ENCODE peak calls at places on chromosomes 11 and 22, in nine cellular contexts. One of them, this sample, is unnamed.

GRCh38 chr11:75272821-75273301 is 32.3 kb downstream of the TPBGL start:
- DNase-seq in fibroblast of lung: no peak
- DNase-seq in adipocyte: no peak
- DNase-seq in spleen: peak
- DNase-seq in endothelial cell of umbilical vein: no peak
- DNase-seq in effector memory CD4-positive, alpha-beta T cell: no peak
- DNase-seq in PC-3: no peak
- DNase-seq in IMR-90: no peak
- DNase-seq in cardiac muscle cell: no peak
- DNase-seq in this sample: no peak

GRCh38 chr22:33519140-33519973 is 400.9 kb downstream of the LARGE1 start:
- DNase-seq in PC-3: peak
- DNase-seq in IMR-90: peak
- DNase-seq in effector memory CD4-positive, alpha-beta T cell: no peak
- DNase-seq in endothelial cell of umbilical vein: no peak
- DNase-seq in adipocyte: peak
- DNase-seq in cardiac muscle cell: peak
- DNase-seq in fibroblast of lung: peak
- DNase-seq in spleen: no peak
- DNase-seq in this sample: peak

GRCh38 chr11:128621491-128622136 is 34.3 kb upstream of the ETS1 start:
- DNase-seq in effector memory CD4-positive, alpha-beta T cell: no peak
- DNase-seq in spleen: no peak
- DNase-seq in adipocyte: peak
- DNase-seq in cardiac muscle cell: no peak
- DNase-seq in endothelial cell of umbilical vein: no peak
- DNase-seq in IMR-90: peak
- DNase-seq in PC-3: peak
- DNase-seq in fibroblast of lung: peak
- DNase-seq in this sample: peak

GRCh38 chr11:129278586-129279319 is 86.6 kb upstream of the ARHGAP32 start:
- DNase-seq in fibroblast of lung: no peak
- DNase-seq in effector memory CD4-positive, alpha-beta T cell: no peak
- DNase-seq in adipocyte: peak
- DNase-seq in IMR-90: no peak
- DNase-seq in spleen: peak
- DNase-seq in PC-3: peak
- DNase-seq in cardiac muscle cell: peak
- DNase-seq in endothelial cell of umbilical vein: no peak
- DNase-seq in this sample: no peak

GRCh38 chr22:26526165-26526564 is 13.9 kb upstream of the TFIP11 start:
- DNase-seq in PC-3: no peak
- DNase-seq in spleen: no peak
- DNase-seq in cardiac muscle cell: no peak
- DNase-seq in fibroblast of lung: no peak
- DNase-seq in adipocyte: peak
- DNase-seq in effector memory CD4-positive, alpha-beta T cell: no peak
- DNase-seq in IMR-90: no peak
- DNase-seq in endothelial cell of umbilical vein: no peak
- DNase-seq in this sample: no peak

GRCh38 chr11:65849771-65850216 is 8.2 kb downstream of the CFL1 start:
- DNase-seq in cardiac muscle cell: no peak
- DNase-seq in PC-3: no peak
- DNase-seq in endothelial cell of umbilical vein: no peak
- DNase-seq in spleen: no peak
- DNase-seq in adipocyte: no peak
- DNase-seq in effector memory CD4-positive, alpha-beta T cell: no peak
- DNase-seq in IMR-90: no peak
- DNase-seq in fibroblast of lung: no peak
- DNase-seq in this sample: no peak

GRCh38 chr11:40054631-40055030 is 1404.8 kb downstream of the LRRC4C start:
- DNase-seq in endothelial cell of umbilical vein: no peak
- DNase-seq in IMR-90: no peak
- DNase-seq in cardiac muscle cell: no peak
- DNase-seq in effector memory CD4-positive, alpha-beta T cell: no peak
- DNase-seq in fibroblast of lung: no peak
- DNase-seq in PC-3: no peak
- DNase-seq in adipocyte: no peak
- DNase-seq in spleen: no peak
- DNase-seq in this sample: no peak

GRCh38 chr22:49101873-49102272 is 725.8 kb downstream of the BRD1 start:
- DNase-seq in spleen: peak
- DNase-seq in PC-3: no peak
- DNase-seq in IMR-90: no peak
- DNase-seq in effector memory CD4-positive, alpha-beta T cell: no peak
- DNase-seq in adipocyte: no peak
- DNase-seq in fibroblast of lung: no peak
- DNase-seq in cardiac muscle cell: no peak
- DNase-seq in endothelial cell of umbilical vein: no peak
- DNase-seq in this sample: no peak

GRCh38 chr22:36865346-36865745 is 4.5 kb downstream of the NCF4 start:
- DNase-seq in effector memory CD4-positive, alpha-beta T cell: no peak
- DNase-seq in fibroblast of lung: no peak
- DNase-seq in IMR-90: no peak
- DNase-seq in endothelial cell of umbilical vein: no peak
- DNase-seq in PC-3: no peak
- DNase-seq in cardiac muscle cell: peak
- DNase-seq in spleen: no peak
- DNase-seq in adipocyte: no peak
- DNase-seq in this sample: no peak

GRCh38 chr11:65280646-65281045 is 18.9 kb downstream of the POLA2 start:
- DNase-seq in fibroblast of lung: peak
- DNase-seq in endothelial cell of umbilical vein: peak
- DNase-seq in IMR-90: peak
- DNase-seq in cardiac muscle cell: no peak
- DNase-seq in adipocyte: no peak
- DNase-seq in PC-3: peak
- DNase-seq in spleen: no peak
- DNase-seq in effector memory CD4-positive, alpha-beta T cell: no peak
- DNase-seq in this sample: no peak

GRCh38 chr11:73219396-73220285 is 1.6 kb downstream of the P2RY2 start:
- DNase-seq in endothelial cell of umbilical vein: no peak
- DNase-seq in fibroblast of lung: no peak
- DNase-seq in spleen: peak
- DNase-seq in adipocyte: no peak
- DNase-seq in IMR-90: no peak
- DNase-seq in effector memory CD4-positive, alpha-beta T cell: no peak
- DNase-seq in PC-3: no peak
- DNase-seq in cardiac muscle cell: no peak
- DNase-seq in this sample: no peak

GRCh38 chr11:44333271-44334218 is 23.6 kb upstream of the ALX4 start:
- DNase-seq in cardiac muscle cell: no peak
- DNase-seq in IMR-90: peak
- DNase-seq in effector memory CD4-positive, alpha-beta T cell: no peak
- DNase-seq in PC-3: no peak
- DNase-seq in spleen: no peak
- DNase-seq in fibroblast of lung: no peak
- DNase-seq in endothelial cell of umbilical vein: no peak
- DNase-seq in adipocyte: no peak
- DNase-seq in this sample: peak

GRCh38 chr11:34626393-34626792 is 5.5 kb downstream of the EHF start:
- DNase-seq in IMR-90: peak
- DNase-seq in PC-3: no peak
- DNase-seq in adipocyte: no peak
- DNase-seq in effector memory CD4-positive, alpha-beta T cell: no peak
- DNase-seq in spleen: no peak
- DNase-seq in cardiac muscle cell: no peak
- DNase-seq in endothelial cell of umbilical vein: no peak
- DNase-seq in fibroblast of lung: no peak
- DNase-seq in this sample: no peak
- H3K4me3 ChIP-seq in IMR-90: no peak
- H3K4me3 ChIP-seq in PC-3: no peak
- H3K4me3 ChIP-seq in adipocyte: no peak
- H3K4me3 ChIP-seq in effector memory CD4-positive, alpha-beta T cell: no peak
- H3K4me3 ChIP-seq in spleen: no peak
- H3K4me3 ChIP-seq in cardiac muscle cell: no peak
- H3K4me3 ChIP-seq in endothelial cell of umbilical vein: no peak
- H3K4me3 ChIP-seq in fibroblast of lung: no peak
- H3K4me3 ChIP-seq in this sample: no peak

DNA sequence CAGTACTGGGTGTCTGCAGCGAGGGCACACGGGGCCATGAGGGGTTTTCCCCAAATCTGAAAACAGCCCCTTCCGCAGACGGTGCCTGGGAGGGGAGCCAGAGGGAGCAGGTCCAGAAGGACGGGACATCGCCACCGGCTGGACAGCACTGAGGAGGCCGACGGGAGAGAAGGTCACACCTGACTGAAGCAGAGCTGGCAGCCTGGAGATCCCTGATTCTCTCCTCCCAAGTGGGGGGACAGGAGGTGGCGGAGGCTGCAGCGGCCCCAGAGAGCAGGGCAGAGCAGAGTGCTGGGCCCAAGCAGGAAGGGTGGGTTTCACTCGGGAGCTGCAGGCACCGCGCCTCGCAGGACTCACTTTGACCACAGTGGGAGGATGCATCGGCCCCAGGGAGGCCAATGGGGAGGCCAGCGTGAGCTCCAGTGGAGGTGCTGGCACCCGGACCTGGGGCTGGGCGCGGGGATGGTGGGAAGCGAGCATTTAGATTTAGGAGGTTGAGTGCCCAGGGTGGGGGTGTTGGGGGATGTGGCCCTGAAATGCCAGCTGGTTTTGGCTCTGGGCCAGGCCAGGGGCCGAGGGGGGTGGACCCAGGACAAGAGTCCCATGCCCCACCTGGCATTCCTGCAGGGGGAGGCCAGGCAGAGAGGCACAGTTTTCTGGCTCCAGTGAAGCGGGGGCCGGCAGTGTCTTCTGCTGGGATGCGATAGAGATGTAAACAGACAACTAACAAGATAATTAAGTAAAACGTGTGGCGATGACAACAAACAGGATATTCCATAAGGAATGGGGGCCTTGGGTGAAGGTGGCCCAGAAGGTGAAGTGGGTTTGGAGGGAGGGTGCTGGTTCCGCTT is 92.3 kb upstream of the FGF3 start:
- DNase-seq in fibroblast of lung: no peak
- DNase-seq in IMR-90: no peak
- DNase-seq in endothelial cell of umbilical vein: no peak
- DNase-seq in PC-3: no peak
- DNase-seq in cardiac muscle cell: no peak
- DNase-seq in effector memory CD4-positive, alpha-beta T cell: no peak
- DNase-seq in adipocyte: no peak
- DNase-seq in spleen: peak
- DNase-seq in this sample: no peak
- H3K4me3 ChIP-seq in fibroblast of lung: no peak
- H3K4me3 ChIP-seq in IMR-90: no peak
- H3K4me3 ChIP-seq in endothelial cell of umbilical vein: no peak
- H3K4me3 ChIP-seq in PC-3: no peak
- H3K4me3 ChIP-seq in cardiac muscle cell: no peak
- H3K4me3 ChIP-seq in effector memory CD4-positive, alpha-beta T cell: no peak
- H3K4me3 ChIP-seq in adipocyte: no peak
- H3K4me3 ChIP-seq in spleen: no peak
- H3K4me3 ChIP-seq in this sample: no peak

DNA sequence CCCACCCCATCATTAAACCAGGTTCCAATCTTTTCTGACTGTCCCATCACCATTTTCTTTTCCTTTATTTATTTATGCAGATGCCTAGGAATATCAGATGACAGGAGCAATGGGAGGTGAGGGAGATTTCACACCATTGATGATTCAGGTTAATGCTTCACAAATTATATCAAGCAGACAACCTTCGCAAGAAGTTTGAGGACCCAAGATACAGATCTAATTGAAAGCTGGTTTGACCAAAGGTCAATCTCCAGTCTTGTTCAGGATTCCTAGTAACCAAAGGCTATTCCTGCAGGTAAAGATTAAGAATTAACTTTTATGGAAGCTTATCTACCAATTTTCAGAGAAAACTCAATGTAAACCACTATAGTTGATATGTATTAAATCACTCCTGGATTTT is 54.4 kb downstream of the SLC35F2 start:
- DNase-seq in cardiac muscle cell: no peak
- DNase-seq in PC-3: no peak
- DNase-seq in effector memory CD4-positive, alpha-beta T cell: no peak
- DNase-seq in fibroblast of lung: no peak
- DNase-seq in endothelial cell of umbilical vein: no peak
- DNase-seq in IMR-90: no peak
- DNase-seq in adipocyte: no peak
- DNase-seq in spleen: no peak
- DNase-seq in this sample: no peak
- H3K4me3 ChIP-seq in cardiac muscle cell: no peak
- H3K4me3 ChIP-seq in PC-3: no peak
- H3K4me3 ChIP-seq in effector memory CD4-positive, alpha-beta T cell: no peak
- H3K4me3 ChIP-seq in fibroblast of lung: no peak
- H3K4me3 ChIP-seq in endothelial cell of umbilical vein: no peak
- H3K4me3 ChIP-seq in IMR-90: no peak
- H3K4me3 ChIP-seq in adipocyte: no peak
- H3K4me3 ChIP-seq in spleen: no peak
- H3K4me3 ChIP-seq in this sample: no peak

GRCh38 chr11:12259956-12260355 is 117.4 kb upstream of the PARVA start:
- DNase-seq in cardiac muscle cell: no peak
- DNase-seq in IMR-90: no peak
- DNase-seq in fibroblast of lung: no peak
- DNase-seq in PC-3: no peak
- DNase-seq in effector memory CD4-positive, alpha-beta T cell: no peak
- DNase-seq in endothelial cell of umbilical vein: no peak
- DNase-seq in spleen: no peak
- DNase-seq in adipocyte: no peak
- DNase-seq in this sample: no peak

GRCh38 chr11:12261551-12261950 is 115.8 kb upstream of the PARVA start:
- DNase-seq in spleen: no peak
- DNase-seq in PC-3: no peak
- DNase-seq in fibroblast of lung: no peak
- DNase-seq in IMR-90: no peak
- DNase-seq in effector memory CD4-positive, alpha-beta T cell: no peak
- DNase-seq in endothelial cell of umbilical vein: no peak
- DNase-seq in adipocyte: no peak
- DNase-seq in cardiac muscle cell: no peak
- DNase-seq in this sample: no peak

GRCh38 chr11:12260731-12261521 is 116.4 kb upstream of the PARVA start:
- DNase-seq in fibroblast of lung: no peak
- DNase-seq in spleen: no peak
- DNase-seq in effector memory CD4-positive, alpha-beta T cell: no peak
- DNase-seq in endothelial cell of umbilical vein: no peak
- DNase-seq in adipocyte: no peak
- DNase-seq in IMR-90: no peak
- DNase-seq in cardiac muscle cell: no peak
- DNase-seq in PC-3: no peak
- DNase-seq in this sample: no peak

GRCh38 chr11:12264361-12264760 is 113.0 kb upstream of the PARVA start:
- DNase-seq in IMR-90: no peak
- DNase-seq in PC-3: no peak
- DNase-seq in effector memory CD4-positive, alpha-beta T cell: no peak
- DNase-seq in cardiac muscle cell: no peak
- DNase-seq in spleen: no peak
- DNase-seq in endothelial cell of umbilical vein: no peak
- DNase-seq in adipocyte: no peak
- DNase-seq in fibroblast of lung: no peak
- DNase-seq in this sample: no peak

DNA sequence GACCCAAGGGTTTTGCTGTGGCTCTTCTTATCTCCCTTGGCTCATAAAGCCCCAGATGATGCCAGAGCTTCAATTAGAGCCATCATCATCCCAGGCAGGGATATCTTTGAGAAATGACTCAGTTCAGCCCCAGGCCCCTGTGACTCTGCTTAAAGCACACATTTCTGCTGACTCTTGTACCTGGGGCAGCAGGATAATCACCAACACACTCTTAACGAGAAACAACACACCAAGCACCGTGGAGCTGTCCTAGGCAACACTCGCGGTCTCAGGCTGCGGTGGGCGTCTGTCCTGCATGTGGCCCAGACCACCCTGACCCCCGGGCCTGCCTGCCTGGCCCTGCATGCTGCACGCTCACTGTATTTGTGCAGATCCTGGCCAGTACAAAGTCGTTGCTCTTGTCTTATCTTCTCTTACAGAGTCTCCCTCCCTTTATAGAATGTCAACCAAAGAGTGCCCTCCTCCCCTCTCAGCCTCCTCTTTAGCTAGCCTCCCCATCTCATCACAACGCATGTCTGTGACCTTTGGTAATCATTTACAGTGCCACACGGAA is 114.2 kb upstream of the PARVA start:
- DNase-seq in effector memory CD4-positive, alpha-beta T cell: no peak
- DNase-seq in PC-3: peak
- DNase-seq in IMR-90: peak
- DNase-seq in adipocyte: no peak
- DNase-seq in spleen: no peak
- DNase-seq in fibroblast of lung: no peak
- DNase-seq in cardiac muscle cell: no peak
- DNase-seq in endothelial cell of umbilical vein: no peak
- DNase-seq in this sample: peak
- H3K4me3 ChIP-seq in effector memory CD4-positive, alpha-beta T cell: no peak
- H3K4me3 ChIP-seq in PC-3: no peak
- H3K4me3 ChIP-seq in IMR-90: no peak
- H3K4me3 ChIP-seq in adipocyte: no peak
- H3K4me3 ChIP-seq in spleen: no peak
- H3K4me3 ChIP-seq in fibroblast of lung: no peak
- H3K4me3 ChIP-seq in cardiac muscle cell: no peak
- H3K4me3 ChIP-seq in endothelial cell of umbilical vein: no peak
- H3K4me3 ChIP-seq in this sample: no peak

This sample was measured in fibroblast of the aortic adventitia.